ENCODE peak calls at places on chromosomes 11 and 22, in six cellular contexts. E, D, Z, O, F and X are unnamed samples.

GRCh38 chr11:10317776-10318526 is 13.1 kb downstream of the ADM start:
- DNase-seq in O (no peak), D (no peak), E (no peak), F (peak), Z (no peak), X (no peak)

GRCh38 chr22:22228921-22229320 is 15.7 kb upstream of the VPREB1 start:
- DNase-seq in Z (no peak), D (no peak), O (no peak), F (no peak), E (no peak), X (no peak)

GRCh38 chr11:75784085-75784478 is 15.5 kb downstream of the DGAT2 start:
- DNase-seq in Z (no peak), D (no peak), O (no peak), E (no peak), F (no peak), X (no peak)

GRCh38 chr22:23233746-23234408 is 53.6 kb downstream of the BCR start:
- DNase-seq in E (no peak), D (no peak), O (no peak), Z (no peak), F (no peak), X (no peak)

GRCh38 chr11:70736461-70736860 is 338.1 kb downstream of the CTTN start:
- DNase-seq in Z (no peak), O (no peak), F (no peak), D (no peak), E (no peak), X (no peak)

GRCh38 chr22:44731357-44731970 is 20.9 kb upstream of the ARHGAP8 start:
- DNase-seq in O (no peak), E (no peak), F (no peak), Z (no peak), D (no peak), X (no peak)

GRCh38 chr22:35638408-35638807 is 9.8 kb upstream of the APOL6 start:
- DNase-seq in D (no peak), O (no peak), E (no peak), Z (no peak), F (no peak), X (no peak)

GRCh38 chr11:46306296-46306853 is 28.9 kb downstream of the CREB3L1 start:
- DNase-seq in O (no peak), F (no peak), Z (no peak), E (no peak), D (no peak), X (no peak)

GRCh38 chr11:35424157-35424945 is 5.0 kb upstream of the SLC1A2 start:
- DNase-seq in O (no peak), D (no peak), F (no peak), E (no peak), Z (no peak), X (no peak)

GRCh38 chr22:37777122-37777687 is 30.5 kb upstream of the GCAT start:
- DNase-seq in F (peak), O (no peak), D (no peak), E (no peak), Z (no peak), X (no peak)

GRCh38 chr11:70695086-70695960 is 297.0 kb downstream of the CTTN start:
- DNase-seq in D (no peak), O (no peak), F (no peak), E (no peak), Z (no peak), X (no peak)

GRCh38 chr22:39299829-39300178 is 19.6 kb downstream of the RPL3 start:
- DNase-seq in F (peak), E (no peak), O (no peak), D (no peak), Z (no peak), X (no peak)

GRCh38 chr22:27788889-27789288 is 12.7 kb downstream of the MN1 start:
- DNase-seq in D (no peak), E (no peak), F (no peak), Z (no peak), O (no peak), X (no peak)

GRCh38 chr11:69588270-69588669 is 52.7 kb upstream of the CCND1 start:
- DNase-seq in Z (no peak), D (no peak), E (no peak), O (peak), F (no peak), X (no peak)

GRCh38 chr11:70018816-70019215 is 59.3 kb upstream of the ANO1 start:
- DNase-seq in E (no peak), F (no peak), D (no peak), Z (no peak), O (no peak), X (no peak)

GRCh38 chr11:8586184-8586583 is 7.8 kb downstream of the STK33 start:
- DNase-seq in Z (no peak), E (no peak), F (no peak), O (no peak), D (no peak), X (no peak)

GRCh38 chr11:65041206-65042035 is at the start of gene SAC3D1:
- DNase-seq in D (no peak), O (no peak), F (no peak), E (no peak), Z (peak), X (no peak)

GRCh38 chr22:35868938-35869337 is 151.3 kb downstream of the APOL5 start:
- DNase-seq in O (no peak), F (no peak), Z (no peak), E (no peak), D (no peak), X (no peak)

GRCh38 chr11:76724162-76724768 is 53.7 kb upstream of the LRRC32 start:
- DNase-seq in F (no peak), O (no peak), Z (no peak), D (no peak), E (no peak), X (no peak)

GRCh38 chr22:49208003-49208402 is 619.7 kb downstream of the BRD1 start:
- DNase-seq in D (no peak), F (no peak), Z (no peak), E (no peak), O (no peak), X (no peak)

GRCh38 chr11:113839842-113840241 is 35.5 kb downstream of the USP28 start:
- DNase-seq in D (no peak), F (peak), E (no peak), Z (no peak), O (no peak), X (no peak)

GRCh38 chr11:75490221-75491181 is 35.2 kb downstream of the GDPD5 start:
- DNase-seq in Z (no peak), E (no peak), D (no peak), F (no peak), O (no peak), X (no peak)

GRCh38 chr11:118046051-118046963 is 30.6 kb upstream of the TMPRSS4 start:
- DNase-seq in D (peak), Z (no peak), E (no peak), O (no peak), F (peak), X (no peak)

GRCh38 chr11:69111578-69112247 is 44.0 kb upstream of the SMIM38 start:
- DNase-seq in Z (no peak), D (no peak), E (no peak), O (no peak), F (no peak), X (no peak)

GRCh38 chr11:15969701-15970329 is 386.5 kb downstream of the SOX6 start:
- DNase-seq in O (peak), D (no peak), F (peak), Z (no peak), E (no peak), X (no peak)

GRCh38 chr11:14413307-14414072 is 54.5 kb upstream of the RRAS2 start:
- DNase-seq in F (no peak), D (no peak), Z (no peak), E (no peak), O (no peak), X (no peak)

GRCh38 chr11:37946155-37946766 is 1348.2 kb upstream of the RAG2 start:
- DNase-seq in D (no peak), E (no peak), O (peak), F (peak), Z (no peak), X (peak)

GRCh38 chr11:71232364-71232763 is 20.0 kb downstream of the SHANK2 start:
- DNase-seq in Z (no peak), E (no peak), O (no peak), F (no peak), D (no peak), X (no peak)

GRCh38 chr11:102798012-102798746 is at the start of gene MMP1:
- DNase-seq in Z (no peak), O (no peak), E (no peak), D (no peak), F (no peak), X (no peak)

GRCh38 chr11:113615773-113616172 is 90.3 kb downstream of the TMPRSS5 start:
- DNase-seq in Z (no peak), D (no peak), O (no peak), E (no peak), F (no peak), X (no peak)

GRCh38 chr11:33704240-33705002 is 3.8 kb upstream of the C11orf91 start:
- DNase-seq in E (no peak), D (no peak), O (no peak), F (no peak), Z (no peak), X (no peak)

GRCh38 chr11:5059527-5059926 is at the start of gene OR52E2:
- DNase-seq in O (no peak), Z (no peak), F (no peak), E (no peak), D (no peak), X (no peak)

GRCh38 chr11:86370922-86371614 is 3.6 kb upstream of the CCDC81 start:
- DNase-seq in Z (no peak), D (no peak), F (no peak), O (no peak), E (no peak), X (no peak)